ENCODE peak calls at places on chromosomes 2 and 18, in eight cellular contexts. Z is stimulated activated CD4-positive, alpha-beta T cell treated with anti-CD3 and anti-CD28 coated beads, TNF-alpha, amount 100 ng/mL, for 48 hours; G is AG04450; F is HFFc6; A is effector CD4-positive, alpha-beta T cell; C is HCEC 1CT; N is AG09309; L is hypothalamus. D is an unnamed sample.

GRCh38 chr2:9764153-9764778 is 79.0 kb upstream of the TAF1B start:
- DNase-seq in C (no peak), F (no peak), G (no peak), Z (no peak), N (no peak), A (no peak), L (no peak), D (peak; percentile 78)

GRCh38 chr2:170362895-170363582 is 185.1 kb downstream of the MYO3B start:
- DNase-seq in A (no peak), N (no peak), L (no peak), C (no peak), Z (no peak), G (no peak), F (peak; percentile 28), D (no peak)

GRCh38 chr2:111071480-111072143 is 49.1 kb upstream of the BCL2L11 start:
- DNase-seq in L (no peak), G (peak; percentile 18), A (no peak), Z (no peak), N (peak; percentile 5), F (peak; percentile 58), C (peak; percentile 70), D (no peak)

GRCh38 chr18:53408271-53408670 is 816.2 kb downstream of the MBD2 start:
- DNase-seq in A (no peak), L (no peak), F (no peak), C (no peak), Z (no peak), G (no peak), N (no peak), D (no peak)

GRCh38 chr2:226031962-226032441 is 632.5 kb downstream of the NYAP2 start:
- DNase-seq in L (peak; percentile 1), G (peak; percentile 4), F (peak; percentile 12), A (no peak), N (no peak), Z (no peak), C (peak; percentile 23), D (no peak)

GRCh38 chr18:12628706-12629702 is 28.9 kb downstream of the SPIRE1 start:
- DNase-seq in F (peak; percentile 69), A (no peak), G (peak; percentile 34), N (no peak), L (no peak), Z (no peak), C (peak; percentile 89), D (no peak)

GRCh38 chr2:148978736-148979135 is 59.8 kb upstream of the LYPD6B start:
- DNase-seq in N (no peak), L (no peak), A (no peak), F (no peak), Z (no peak), G (no peak), C (peak; percentile 5), D (no peak)

GRCh38 chr2:210003394-210003793 is 956 bp downstream of the RPE start:
- DNase-seq in N (peak; percentile 4), F (no peak), G (no peak), A (no peak), C (no peak), L (no peak), Z (no peak), D (no peak)

GRCh38 chr2:205273148-205273547 is 409.2 kb upstream of the NRP2 start:
- DNase-seq in G (no peak), F (no peak), Z (no peak), N (no peak), L (no peak), C (no peak), A (no peak), D (no peak)

GRCh38 chr2:56671973-56672569 is 488.3 kb downstream of the CCDC85A start:
- DNase-seq in L (no peak), A (no peak), F (no peak), Z (no peak), C (no peak), G (no peak), N (no peak), D (no peak)

GRCh38 chr18:56995579-56996194 is 151.2 kb upstream of the BOD1L2 start:
- DNase-seq in F (no peak), N (no peak), C (no peak), Z (no peak), L (peak; percentile 4), G (no peak), A (no peak), D (no peak)

GRCh38 chr2:238914648-238915015 is 66.7 kb downstream of the TWIST2 start:
- DNase-seq in N (no peak), L (no peak), G (no peak), C (peak; percentile 83), A (no peak), Z (no peak), F (peak; percentile 80), D (no peak)

GRCh38 chr2:152019732-152020131 is 79.1 kb downstream of the CACNB4 start:
- DNase-seq in G (no peak), N (no peak), L (no peak), C (no peak), A (no peak), Z (no peak), F (no peak), D (no peak)

GRCh38 chr2:40511661-40512213 is 59.8 kb upstream of the SLC8A1 start:
- DNase-seq in L (no peak), C (peak; percentile 83), Z (no peak), F (peak; percentile 55), A (no peak), N (peak; percentile 83), G (peak; percentile 49), D (no peak)

GRCh38 chr2:28360742-28361293 is 31.8 kb upstream of the FOSL2 start:
- DNase-seq in G (peak; percentile 11), L (no peak), N (no peak), A (no peak), Z (no peak), F (peak; percentile 57), C (peak; percentile 69), D (no peak)

GRCh38 chr2:224146356-224147160 is 107.5 kb upstream of the SERPINE2 start:
- DNase-seq in A (no peak), L (no peak), G (no peak), Z (no peak), N (no peak), C (no peak), F (no peak), D (no peak)

GRCh38 chr2:128280901-128281321 is 37.8 kb downstream of the HS6ST1 start:
- DNase-seq in G (no peak), N (no peak), Z (no peak), F (no peak), C (no peak), A (no peak), L (peak; percentile 55), D (no peak)

GRCh38 chr2:161166538-161167409 is 6.5 kb downstream of the TANK start:
- DNase-seq in L (no peak), F (no peak), Z (peak; percentile 53), C (peak; percentile 29), N (no peak), A (peak; percentile 11), G (no peak), D (no peak)

GRCh38 chr18:27355308-27355707 is 170.2 kb upstream of the CHST9 start:
- DNase-seq in F (no peak), L (no peak), Z (no peak), G (no peak), A (no peak), N (no peak), C (no peak), D (no peak)

GRCh38 chr2:120543899-120544298 is 191.8 kb upstream of the GLI2 start:
- DNase-seq in L (no peak), Z (no peak), N (no peak), G (no peak), F (no peak), C (no peak), A (no peak), D (no peak)

GRCh38 chr2:151611351-151611750 is 122.9 kb downstream of the NEB start:
- DNase-seq in G (no peak), Z (no peak), C (no peak), L (no peak), A (no peak), F (no peak), N (no peak), D (no peak)

GRCh38 chr2:112187805-112188596 is 49.8 kb downstream of the FBLN7 start:
- DNase-seq in L (no peak), N (no peak), A (peak; percentile 70), G (no peak), Z (peak; percentile 52), C (no peak), F (no peak), D (no peak)

GRCh38 chr18:24054130-24054529 is 39.6 kb downstream of the TTC39C start:
- DNase-seq in L (peak; percentile 12), F (no peak), C (peak; percentile 27), Z (no peak), N (no peak), A (peak; percentile 11), G (no peak), D (no peak)

GRCh38 chr2:61922714-61923113 is 17.2 kb downstream of the COMMD1 start:
- DNase-seq in Z (no peak), A (no peak), C (no peak), L (no peak), N (no peak), F (no peak), G (no peak), D (no peak)

GRCh38 chr2:197847666-197848401 is 43.4 kb downstream of the PLCL1 start:
- DNase-seq in A (no peak), L (no peak), G (no peak), F (no peak), C (no peak), Z (no peak), N (no peak), D (no peak)

GRCh38 chr2:231037202-231037730 is at the start of gene C2orf72:
- DNase-seq in Z (no peak), C (no peak), L (no peak), F (no peak), G (no peak), A (no peak), N (no peak), D (no peak)

GRCh38 chr2:214005337-214005736 is 405.5 kb upstream of the VWC2L start:
- DNase-seq in C (peak; percentile 8), F (no peak), G (no peak), Z (no peak), N (no peak), L (no peak), A (no peak), D (no peak)

GRCh38 chr2:9406529-9407362 is 16.6 kb downstream of the ITGB1BP1 start:
- DNase-seq in G (peak; percentile 27), L (no peak), N (no peak), A (no peak), C (no peak), F (no peak), Z (no peak), D (no peak)